ENCODE peak calls at places on chromosomes 16 and 17, in five cellular contexts. L is upper lobe of left lung, O is A549, T is tibial nerve, I is SK-N-SH. H is an unnamed sample.

GRCh38 chr17:15931394-15931793 is 13.5 kb upstream of the ADORA2B start:
- DNase-seq in L (no peak), O (no peak), T (no peak), I (no peak), H (no peak)

GRCh38 chr17:63955791-63956190 is 16.9 kb downstream of the SCN4A start:
- DNase-seq in L (no peak), O (no peak), T (no peak), I (no peak), H (no peak)

GRCh38 chr17:4872786-4873185 is 26.6 kb upstream of the C17orf107 start:
- DNase-seq in L (peak), O (no peak), T (no peak), I (peak), H (no peak)

GRCh38 chr17:14784997-14785696 is 480.0 kb downstream of the PMP22 start:
- DNase-seq in L (no peak), O (no peak), T (no peak), I (no peak), H (no peak)

GRCh38 chr17:65370669-65371126 is 190.8 kb downstream of the AXIN2 start:
- DNase-seq in L (no peak), O (peak), T (no peak), I (no peak), H (no peak)

GRCh38 chr17:81315170-81315884 is 20.2 kb upstream of the SLC38A10 start:
- DNase-seq in L (no peak), O (no peak), T (no peak), I (no peak), H (no peak)

GRCh38 chr16:2467301-2468141 is 3.6 kb upstream of the NTN3 start:
- DNase-seq in L (no peak), O (peak), T (peak), I (peak), H (peak)

GRCh38 chr17:57810740-57811632 is 38.9 kb downstream of the MRPS23 start:
- DNase-seq in L (no peak), O (no peak), T (no peak), I (peak), H (peak)

GRCh38 chr16:57883953-57884654 is 81.8 kb upstream of the KIFC3 start:
- DNase-seq in L (no peak), O (no peak), T (no peak), I (no peak), H (no peak)

GRCh38 chr17:77772461-77772897 is 186.0 kb upstream of the TNRC6C start:
- DNase-seq in L (peak), O (peak), T (peak), I (peak), H (no peak)

GRCh38 chr16:81004646-81005353 is 1.9 kb downstream of the CMC2 start:
- DNase-seq in L (no peak), O (peak), T (no peak), I (peak), H (no peak)

GRCh38 chr16:10729649-10730048 is 14.0 kb upstream of the NUBP1 start:
- DNase-seq in L (peak), O (peak), T (no peak), I (no peak), H (no peak)

GRCh38 chr16:86854058-86854621 is 275.8 kb downstream of the FOXL1 start:
- DNase-seq in L (no peak), O (no peak), T (no peak), I (no peak), H (peak)

GRCh38 chr16:58459344-58460218 is 40.4 kb upstream of the NDRG4 start:
- DNase-seq in L (no peak), O (peak), T (no peak), I (no peak), H (no peak)

GRCh38 chr16:76574651-76575050 is 297.4 kb downstream of the CNTNAP4 start:
- DNase-seq in L (no peak), O (peak), T (no peak), I (no peak), H (no peak)

GRCh38 chr17:69539781-69540319 is 125.4 kb downstream of the MAP2K6 start:
- DNase-seq in L (no peak), O (peak), T (no peak), I (no peak), H (no peak)

GRCh38 chr17:39212841-39213480 is 12.8 kb downstream of the STAC2 start:
- DNase-seq in L (peak), O (no peak), T (no peak), I (no peak), H (no peak)

GRCh38 chr16:31134091-31134571 is 1.4 kb downstream of the PRSS8 start:
- DNase-seq in L (no peak), O (no peak), T (no peak), I (no peak), H (no peak)

GRCh38 chr17:76515291-76515949 is 14.2 kb upstream of the RHBDF2 start:
- DNase-seq in L (peak), O (no peak), T (peak), I (no peak), H (peak)

DNA sequence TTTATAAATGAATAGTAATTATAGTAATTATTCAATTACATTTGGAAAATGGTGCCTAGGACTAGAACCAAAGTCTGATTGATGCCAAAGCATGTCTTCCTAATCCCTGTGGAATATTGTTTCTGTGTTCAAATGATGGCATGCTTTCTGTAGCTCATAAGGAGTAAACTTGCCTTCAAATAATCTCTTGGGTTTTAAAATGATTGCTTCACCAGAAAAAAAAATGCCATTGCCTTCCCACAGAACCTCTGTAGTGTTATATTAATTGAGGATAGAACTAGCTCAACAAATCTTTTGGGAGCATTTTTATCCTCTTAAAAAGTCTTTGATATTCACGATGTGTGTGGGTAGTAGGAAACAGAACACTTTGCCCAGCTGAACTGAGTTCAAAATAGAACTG is 7.7 kb upstream of the TMEM100 start:
- DNase-seq in L (no peak), O (no peak), T (no peak), I (no peak), H (no peak)
- H3K4me3 ChIP-seq in L (no peak), O (no peak), T (peak), I (no peak), H (no peak)

GRCh38 chr16:53433930-53434435 is 288 bp upstream of the RBL2 start:
- DNase-seq in L (no peak), O (no peak), T (no peak), I (no peak), H (no peak)
- TF ChIP-seq EP300 in L (no peak), O (no peak), T (no peak), I (no peak), H (no peak)

GRCh38 chr17:50468120-50469004 is at the start of gene CHAD:
- DNase-seq in L (no peak), O (no peak), T (no peak), I (peak), H (peak)
- H3K4me3 ChIP-seq in L (no peak), O (no peak), T (peak), I (peak), H (no peak)

DNA sequence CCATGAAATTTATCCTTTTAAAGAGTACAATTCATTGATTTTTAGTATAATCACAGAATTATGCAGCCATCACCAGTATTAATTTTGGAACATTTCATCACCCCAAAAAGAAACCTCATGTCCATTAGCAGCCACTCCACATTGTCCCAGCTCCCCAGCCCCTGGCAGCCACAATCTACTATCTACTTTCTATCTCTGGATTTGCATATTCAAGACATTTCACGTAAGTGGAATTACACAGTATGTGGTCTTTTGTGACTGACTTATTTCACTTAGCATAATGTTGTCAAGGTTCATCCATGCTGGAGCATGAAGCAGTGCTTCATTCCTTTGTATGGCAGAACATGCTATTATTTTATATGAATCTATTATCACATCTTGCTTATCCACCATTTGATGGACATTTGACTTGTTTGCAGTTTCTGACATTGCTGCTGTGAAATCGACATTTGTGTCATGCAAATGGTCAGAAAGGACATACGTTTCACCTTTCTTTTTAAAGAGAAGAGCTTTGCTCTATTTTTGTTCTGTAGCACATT is 10.7 kb downstream of the METTL9 start:
- DNase-seq in L (no peak), O (no peak), T (no peak), I (no peak), H (no peak)
- TF ChIP-seq EP300 in L (no peak), O (no peak), T (no peak), I (no peak), H (no peak)

GRCh38 chr17:7356072-7356549 is 1.2 kb downstream of the TMEM95 start:
- DNase-seq in L (peak), O (peak), T (peak), I (peak), H (peak)
- H3K4me3 ChIP-seq in L (no peak), O (no peak), T (no peak), I (no peak), H (no peak)

H was measured in sigmoid colon.